ENCODE peak calls at places on chromosomes 5 and 9, in seven cellular contexts. I is SK-N-SH, U is HCT116, X is HepG2, G is K562, K is GM12878, O is A549. F is an unnamed sample.

GRCh38 chr5:84487963-84488362 is 103.3 kb upstream of the EDIL3 start:
- DNase-seq in G (no peak), I (no peak), U (no peak), X (no peak), K (no peak), O (no peak), F (no peak)

GRCh38 chr9:470795-471194 is 256.1 kb downstream of the DOCK8 start:
- DNase-seq in O (no peak), I (no peak), X (no peak), U (no peak), G (no peak), K (no peak), F (no peak)

GRCh38 chr5:96662725-96663513 is 743 bp downstream of the CAST start:
- DNase-seq in O (peak; percentile 96), X (peak; percentile 69), U (peak; percentile 81), K (peak; percentile 50), I (peak; percentile 88), G (no peak), F (peak; percentile 84)

GRCh38 chr5:134003064-134003956 is 1.5 kb downstream of the VDAC1 start:
- DNase-seq in K (no peak), X (no peak), U (no peak), O (no peak), I (peak; percentile 28), G (no peak), F (peak; percentile 32)

GRCh38 chr5:143557061-143557818 is 153.8 kb upstream of the NR3C1 start:
- DNase-seq in I (no peak), G (no peak), X (no peak), U (no peak), K (peak; percentile 11), O (no peak), F (no peak)

GRCh38 chr9:92671323-92671722 is 1.4 kb upstream of the IPPK start:
- DNase-seq in G (peak; percentile 74), X (peak; percentile 47), K (no peak), O (peak; percentile 35), I (no peak), U (peak; percentile 82), F (peak; percentile 40)

GRCh38 chr9:91500509-91501011 is 76.9 kb upstream of the NFIL3 start:
- DNase-seq in K (no peak), O (peak; percentile 75), U (peak; percentile 40), X (no peak), G (peak; percentile 66), I (no peak), F (no peak)

GRCh38 chr5:79448336-79448735 is 65.6 kb downstream of the HOMER1 start:
- DNase-seq in X (no peak), K (no peak), G (no peak), U (no peak), O (no peak), I (no peak), F (no peak)

GRCh38 chr5:181222630-181223040 is 446 bp upstream of the TRIM41 start:
- DNase-seq in G (no peak), K (no peak), I (no peak), X (no peak), O (no peak), U (no peak), F (no peak)

GRCh38 chr5:40428129-40428528 is 251.6 kb upstream of the PTGER4 start:
- DNase-seq in K (no peak), U (no peak), X (no peak), G (no peak), O (no peak), I (no peak), F (no peak)

GRCh38 chr9:34884732-34885131 is 73.4 kb upstream of the PHF24 start:
- DNase-seq in K (peak; percentile 41), I (no peak), U (no peak), G (no peak), O (no peak), X (no peak), F (no peak)

GRCh38 chr5:67015577-67016290 is 180.9 kb downstream of the CD180 start:
- DNase-seq in K (no peak), O (no peak), X (no peak), U (no peak), I (no peak), G (peak; percentile 35), F (no peak)
- H3K4me1 ChIP-seq in K (no peaks in the 10 kb centered on the region), O (peaks cover 47% of the 10 kb centered on the region), X (peaks cover 18% of the 10 kb centered on the region), U (no peaks in the 10 kb centered on the region), I (peaks cover 15% of the 10 kb centered on the region), G (peaks cover 29% of the 10 kb centered on the region), F (peaks cover 3% of the 10 kb centered on the region)

DNA sequence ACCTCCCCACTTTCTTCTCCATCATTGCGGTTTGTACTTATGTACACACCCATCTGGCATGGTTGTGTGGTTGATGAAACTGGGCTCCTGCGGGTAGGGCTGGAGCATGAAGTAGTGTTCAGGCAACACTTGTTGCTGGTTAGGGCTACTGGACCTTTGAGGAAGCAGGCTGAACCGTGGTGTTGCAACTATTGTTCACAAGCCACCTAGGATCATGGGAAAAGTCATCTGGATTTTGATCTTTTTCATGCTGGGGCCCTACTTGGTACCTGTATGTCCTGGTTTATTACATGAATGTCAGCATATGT is 40.1 kb upstream of the TIFAB start:
- DNase-seq in X (no peak), G (no peak), U (no peak), I (no peak), K (no peak), O (no peak), F (no peak)
- TF ChIP-seq REST in X (no peak), G (no peak), U (no peak), I (no peak), K (no peak), O (no peak), F (no peak)

GRCh38 chr5:150024241-150024984 is 23.9 kb downstream of the HMGXB3 start:
- DNase-seq in K (no peak), U (no peak), I (no peak), G (peak; percentile 48), X (no peak), O (no peak), F (no peak)
- H3K4me2 ChIP-seq in K (no peak overlapping the region), U (no peak overlapping the region), I (no peak overlapping the region), G (no peak overlapping the region), X (no peak overlapping the region), O (no peak overlapping the region), F (no peak overlapping the region)

GRCh38 chr9:137305788-137306545 is 3.9 kb upstream of the NRARP start:
- DNase-seq in K (no peak), O (no peak), X (no peak), U (no peak), I (peak; percentile 23), G (no peak), F (no peak)
- H3K4me1 ChIP-seq in K (peaks cover 21% of the 10 kb centered on the region), O (peaks cover 18% of the 10 kb centered on the region), X (peaks cover 53% of the 10 kb centered on the region), U (peaks cover 48% of the 10 kb centered on the region), I (no peaks in the 10 kb centered on the region), G (peaks cover 16% of the 10 kb centered on the region), F (peaks cover 21% of the 10 kb centered on the region)

GRCh38 chr5:32001284-32001683 is 172.8 kb downstream of the GOLPH3 start:
- DNase-seq in U (no peak), X (no peak), I (no peak), K (no peak), G (no peak), O (no peak), F (no peak)
- TF ChIP-seq REST in U (no peak), X (no peak), I (no peak), K (no peak), G (no peak), O (no peak), F (no peak)

GRCh38 chr5:61842840-61843239 is 463.2 kb upstream of the KIF2A start:
- DNase-seq in I (no peak), X (no peak), K (no peak), U (no peak), G (no peak), O (no peak), F (no peak)
- H3K4me2 ChIP-seq in I (no peak overlapping the region), X (no peak overlapping the region), K (no peak overlapping the region), U (no peak overlapping the region), G (no peak overlapping the region), O (no peak overlapping the region), F (no peak overlapping the region)

DNA sequence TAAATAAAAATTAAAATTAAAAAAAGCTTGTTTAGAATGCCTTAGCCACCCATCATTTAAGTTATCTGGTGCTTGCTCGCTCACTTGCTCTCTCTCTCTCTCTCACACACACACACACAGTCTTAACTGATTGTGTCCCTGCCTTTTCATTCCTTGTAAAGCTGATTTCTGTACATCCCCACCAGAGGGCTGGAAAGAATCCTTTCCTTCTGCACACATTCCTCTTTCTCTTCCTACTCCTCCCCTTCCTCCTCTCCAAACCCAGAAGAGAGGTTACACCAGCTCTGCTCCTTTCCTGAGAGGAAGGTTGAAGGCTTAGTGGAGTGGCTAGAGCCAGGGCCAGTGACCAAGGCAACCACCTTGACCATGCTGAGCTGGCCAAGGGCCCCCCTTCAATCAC is 25.7 kb downstream of the STK10 start:
- DNase-seq in O (no peak), G (no peak), I (no peak), X (peak; percentile 30), U (no peak), K (no peak), F (no peak)
- H3K4me1 ChIP-seq in O (no peaks in the 10 kb centered on the region), G (no peaks in the 10 kb centered on the region), I (no peaks in the 10 kb centered on the region), X (peaks cover 42% of the 10 kb centered on the region), U (no peaks in the 10 kb centered on the region), K (peaks cover 35% of the 10 kb centered on the region), F (no peaks in the 10 kb centered on the region)